ENCODE peak calls at places on chromosomes 2 and 18, in six cellular contexts. S is vagina, W is HCT116, Z is spleen, V is stomach, L is ovary. X is an unnamed sample. For H3K27me3, the result is how much of the 10 kb centered on the place peaks cover.

GRCh38 chr2:201936817-201937216 is 96.8 kb upstream of the FZD7 start:
- DNase-seq in S (no peak), W (no peak), Z (no peak), V (no peak), L (no peak), X (no peak)

GRCh38 chr18:22337311-22337710 is 80.4 kb downstream of the CTAGE1 start:
- DNase-seq in S (no peak), W (no peak), Z (no peak), V (no peak), L (no peak), X (no peak)

GRCh38 chr18:50721006-50721405 is 98.8 kb downstream of the MRO start:
- DNase-seq in S (no peak), W (no peak), Z (no peak), V (no peak), L (no peak), X (no peak)

GRCh38 chr18:848062-848795 is 36.2 kb upstream of the YES1 start:
- DNase-seq in S (no peak), W (no peak), Z (no peak), V (peak), L (no peak), X (no peak)

GRCh38 chr2:46780801-46781445 is 134.7 kb downstream of the MCFD2 start:
- DNase-seq in S (no peak), W (no peak), Z (no peak), V (no peak), L (no peak), X (peak)

GRCh38 chr2:221999702-222000101 is 299.1 kb downstream of the PAX3 start:
- DNase-seq in S (no peak), W (no peak), Z (no peak), V (no peak), L (no peak), X (no peak)

GRCh38 chr18:56162871-56163270 is 475.5 kb downstream of the TXNL1 start:
- DNase-seq in S (no peak), W (no peak), Z (no peak), V (no peak), L (no peak), X (no peak)

GRCh38 chr2:142915502-142915901 is 38.0 kb downstream of the KYNU start:
- DNase-seq in S (no peak), W (no peak), Z (no peak), V (no peak), L (no peak), X (no peak)

GRCh38 chr2:10169581-10169980 is 47.0 kb downstream of the RRM2 start:
- DNase-seq in S (no peak), W (no peak), Z (peak), V (no peak), L (no peak), X (no peak)

GRCh38 chr18:6482198-6482977 is 67.7 kb upstream of the L3MBTL4 start:
- DNase-seq in S (no peak), W (no peak), Z (peak), V (peak), L (peak), X (peak)

GRCh38 chr2:207734264-207734635 is 22.8 kb downstream of the CCNYL1 start:
- DNase-seq in S (no peak), W (peak), Z (no peak), V (no peak), L (no peak), X (no peak)

GRCh38 chr2:171016125-171016524 is 87.1 kb downstream of the GORASP2 start:
- DNase-seq in S (no peak), W (no peak), Z (no peak), V (no peak), L (no peak), X (no peak)

GRCh38 chr2:60961457-60961856 is 56.1 kb upstream of the PEX13 start:
- DNase-seq in S (no peak), W (no peak), Z (no peak), V (no peak), L (no peak), X (no peak)

DNA sequence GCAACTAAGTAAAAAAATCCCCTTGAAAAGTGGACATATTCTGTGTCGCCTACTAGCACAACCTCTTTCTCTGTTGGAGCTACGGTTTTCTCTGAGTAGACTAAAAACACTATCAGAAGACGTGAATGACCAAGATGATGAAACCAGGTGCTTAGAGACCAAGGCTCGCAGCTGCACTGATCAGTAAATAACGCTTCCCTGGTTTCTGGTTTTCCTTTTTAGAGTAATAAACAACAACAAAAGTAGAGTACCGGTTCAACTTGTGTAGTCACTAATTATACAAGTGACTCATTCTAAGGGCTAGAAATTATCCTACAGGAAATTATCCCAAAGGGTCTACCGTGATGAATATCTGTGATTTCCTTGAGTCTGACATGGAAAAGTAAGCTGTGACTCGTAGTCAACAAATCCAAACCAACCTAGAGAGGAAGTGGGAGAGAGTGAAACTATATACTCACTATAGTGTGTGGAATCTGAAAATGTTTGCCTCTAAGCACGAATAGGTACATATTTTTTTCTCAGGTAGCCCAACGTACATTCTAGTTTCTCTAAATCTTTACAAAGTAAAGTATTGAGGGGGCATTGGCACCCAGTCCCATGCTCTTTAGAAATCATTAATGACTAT is 17.8 kb downstream of the RASGRP3 start:
- DNase-seq in S (no peak), W (no peak), Z (no peak), V (no peak), L (no peak), X (no peak)
- TF ChIP-seq POLR2A in S (no peak), W (no peak), Z (no peak), V (no peak), L (no peak), X (no peak)

GRCh38 chr2:240822280-240822847 is 2.3 kb upstream of the KIF1A start:
- DNase-seq in S (no peak), W (no peak), Z (no peak), V (no peak), L (no peak), X (peak)
- H3K27me3 ChIP-seq in S (under half), W (under half), Z (half or more), V (under half), L (under half), X (under half)

GRCh38 chr18:23586249-23587196 is at the start of gene NPC1:
- DNase-seq in S (no peak), W (peak), Z (peak), V (peak), L (peak), X (peak)
- TF ChIP-seq POLR2A in S (peak), W (peak), Z (peak), V (peak), L (peak), X (peak)

GRCh38 chr2:118822015-118822414 is 25.4 kb downstream of the EN1 start:
- DNase-seq in S (no peak), W (no peak), Z (no peak), V (no peak), L (no peak), X (no peak)
- H3K27me3 ChIP-seq in S (under half), W (half or more), Z (under half), V (under half), L (under half), X (under half)

GRCh38 chr18:58756596-58757240 is 85.5 kb downstream of the MALT1 start:
- DNase-seq in S (peak), W (no peak), Z (peak), V (no peak), L (no peak), X (no peak)
- TF ChIP-seq POLR2A in S (no peak), W (no peak), Z (no peak), V (no peak), L (no peak), X (no peak)

GRCh38 chr18:11658989-11659388 is 30.1 kb upstream of the GNAL start:
- DNase-seq in S (peak), W (no peak), Z (no peak), V (no peak), L (no peak), X (no peak)

GRCh38 chr18:11655605-11655932 is 33.5 kb upstream of the GNAL start:
- DNase-seq in S (no peak), W (no peak), Z (no peak), V (no peak), L (no peak), X (no peak)

GRCh38 chr18:11657554-11657953 is 31.5 kb upstream of the GNAL start:
- DNase-seq in S (peak), W (no peak), Z (no peak), V (no peak), L (no peak), X (no peak)

GRCh38 chr18:11658019-11658418 is 31.0 kb upstream of the GNAL start:
- DNase-seq in S (peak), W (no peak), Z (no peak), V (no peak), L (no peak), X (no peak)

DNA sequence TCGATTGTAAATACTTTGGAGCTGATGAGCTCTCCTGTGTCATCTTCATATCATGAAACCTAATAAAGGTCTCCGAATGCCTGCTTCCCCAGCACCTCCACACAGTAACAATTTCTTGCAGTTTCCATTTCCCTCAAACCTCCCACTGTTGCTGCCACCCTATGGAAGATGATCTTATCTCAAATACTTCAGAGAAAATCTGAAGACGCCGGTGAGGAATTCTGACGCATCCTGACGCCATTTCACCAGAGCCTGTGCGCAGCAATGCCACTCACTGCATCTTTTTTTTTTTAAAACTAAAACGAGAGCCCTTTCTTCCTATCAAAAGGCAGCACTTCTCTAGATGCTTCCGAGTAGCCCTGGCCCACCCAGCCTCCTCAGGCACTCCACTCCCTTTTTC is 31.9 kb upstream of the GNAL start:
- DNase-seq in S (no peak), W (no peak), Z (no peak), V (no peak), L (no peak), X (no peak)
- H3K27me3 ChIP-seq in S (under half), W (under half), Z (under half), V (under half), L (under half), X (under half)

GRCh38 chr2:230900336-230900995 is 24.6 kb downstream of the GPR55 start:
- DNase-seq in S (peak), W (no peak), Z (peak), V (peak), L (no peak), X (peak)

GRCh38 chr2:230899287-230899686 is 25.8 kb downstream of the GPR55 start:
- DNase-seq in S (no peak), W (no peak), Z (peak), V (peak), L (no peak), X (no peak)

GRCh38 chr2:230899786-230900185 is 25.3 kb downstream of the GPR55 start:
- DNase-seq in S (no peak), W (no peak), Z (no peak), V (no peak), L (no peak), X (no peak)

GRCh38 chr2:230902180-230902899 is 22.7 kb downstream of the GPR55 start:
- DNase-seq in S (peak), W (peak), Z (peak), V (peak), L (no peak), X (no peak)

GRCh38 chr2:230901006-230901405 is 24.0 kb downstream of the GPR55 start:
- DNase-seq in S (peak), W (no peak), Z (peak), V (no peak), L (no peak), X (peak)
- TF ChIP-seq POLR2A in S (no peak), W (no peak), Z (no peak), V (no peak), L (no peak), X (no peak)

GRCh38 chr18:8499810-8500663 is 109.2 kb upstream of the RAB12 start:
- DNase-seq in S (no peak), W (no peak), Z (no peak), V (no peak), L (no peak), X (no peak)
- H3K27me3 ChIP-seq in S (under half), W (under half), Z (under half), V (under half), L (under half), X (under half)